ENCODE peak calls at places on chromosomes 16 and 17, in seven cellular contexts. J is A549, N is transverse colon, Y is stomach, Z is suprapubic skin, A is ovary, E is sigmoid colon. O is an unnamed sample.

GRCh38 chr16:59459811-59460210 is 725.7 kb upstream of the GOT2 start:
- DNase-seq in A (no peak), E (no peak), N (no peak), Y (no peak), J (no peak), Z (no peak), O (no peak)

GRCh38 chr17:17370711-17371110 is 67.5 kb downstream of the NT5M start:
- DNase-seq in N (no peak), A (no peak), Y (no peak), J (no peak), E (no peak), Z (no peak), O (no peak)

GRCh38 chr17:36203335-36203734 is 6.8 kb upstream of the CCL3L1 start:
- DNase-seq in Z (no peak), J (no peak), N (no peak), E (no peak), Y (no peak), A (no peak), O (no peak)

GRCh38 chr16:29700253-29700987 is 21.4 kb downstream of the QPRT start:
- DNase-seq in A (peak), E (peak), N (peak), J (peak), Y (peak), Z (peak), O (peak)

GRCh38 chr16:13660807-13661206 is 259.1 kb upstream of the ERCC4 start:
- DNase-seq in Z (no peak), A (no peak), N (no peak), E (no peak), J (peak), Y (no peak), O (no peak)

GRCh38 chr17:37225458-37225857 is 150.3 kb upstream of the C17orf78 start:
- DNase-seq in N (no peak), A (no peak), E (no peak), J (no peak), Z (no peak), Y (no peak), O (no peak)

GRCh38 chr17:36529121-36529520 is 5.5 kb downstream of the MYO19 start:
- DNase-seq in Y (no peak), Z (no peak), N (no peak), A (no peak), E (no peak), J (peak), O (no peak)

GRCh38 chr17:596763-597644 is 117.6 kb downstream of the VPS53 start:
- DNase-seq in Y (no peak), J (peak), Z (no peak), E (no peak), N (no peak), A (no peak), O (no peak)

GRCh38 chr17:47694818-47695663 is 1.1 kb downstream of the TBKBP1 start:
- DNase-seq in A (peak), Y (peak), J (no peak), E (peak), N (peak), Z (no peak), O (peak)

GRCh38 chr16:80739523-80739922 is 64.9 kb downstream of the CDYL2 start:
- DNase-seq in J (no peak), E (no peak), Y (no peak), A (no peak), Z (no peak), N (no peak), O (no peak)

GRCh38 chr16:27389272-27389961 is 12.6 kb upstream of the IL21R start:
- DNase-seq in J (no peak), Y (no peak), E (no peak), Z (no peak), N (no peak), A (no peak), O (no peak)

GRCh38 chr17:77391668-77392375 is 251.1 kb downstream of the SEC14L1 start:
- DNase-seq in A (peak), Y (no peak), J (peak), Z (no peak), N (peak), E (peak), O (peak)

GRCh38 chr17:48596735-48597491 is 3.3 kb upstream of the HOXB5 start:
- DNase-seq in Y (no peak), E (peak), A (no peak), J (no peak), N (no peak), Z (no peak), O (no peak)

GRCh38 chr16:46822270-46822669 is 8.7 kb downstream of the C16orf87 start:
- DNase-seq in N (no peak), A (no peak), Z (no peak), Y (no peak), E (no peak), J (no peak), O (no peak)

GRCh38 chr17:72974605-72975232 is 117.8 kb downstream of the SLC39A11 start:
- DNase-seq in E (no peak), J (peak), Z (no peak), Y (no peak), A (no peak), N (peak), O (no peak)

GRCh38 chr17:3935825-3936355 is 19.6 kb upstream of the P2RX1 start:
- DNase-seq in A (no peak), Y (no peak), J (no peak), E (no peak), Z (no peak), N (no peak), O (no peak)

GRCh38 chr17:62188713-62189112 is 123.6 kb upstream of the MED13 start:
- DNase-seq in A (no peak), Z (no peak), J (peak), N (peak), E (no peak), Y (peak), O (no peak)

GRCh38 chr17:34242553-34242952 is 12.5 kb upstream of the CCL2 start:
- DNase-seq in Y (no peak), J (no peak), E (no peak), N (no peak), Z (no peak), A (no peak), O (no peak)

GRCh38 chr17:12316021-12316420 is 295.3 kb downstream of the MAP2K4 start:
- DNase-seq in J (peak), N (no peak), A (no peak), E (no peak), Z (no peak), Y (no peak), O (no peak)

GRCh38 chr17:35906559-35907265 is 23.9 kb downstream of the RDM1 start:
- DNase-seq in Y (no peak), E (no peak), Z (no peak), J (no peak), N (no peak), A (no peak), O (no peak)

GRCh38 chr17:28746611-28747045 is 2.8 kb downstream of the TRAF4 start:
- DNase-seq in Y (peak), Z (no peak), E (no peak), J (peak), N (peak), A (no peak), O (no peak)

GRCh38 chr16:10578474-10579316 is 1.7 kb downstream of the EMP2 start:
- DNase-seq in Y (peak), J (no peak), E (no peak), N (peak), A (peak), Z (no peak), O (no peak)

GRCh38 chr17:83161298-83162034 is 82.1 kb downstream of the METRNL start:
- DNase-seq in Z (no peak), E (peak), Y (no peak), J (no peak), N (no peak), A (peak), O (no peak)

GRCh38 chr17:78957076-78957475 is 22.6 kb downstream of the LGALS3BP start:
- DNase-seq in E (no peak), J (peak), A (no peak), Y (peak), Z (no peak), N (no peak), O (no peak)

GRCh38 chr17:72136692-72137550 is 16.1 kb downstream of the SOX9 start:
- DNase-seq in Y (no peak), A (no peak), J (peak), N (no peak), E (no peak), Z (no peak), O (no peak)

GRCh38 chr17:78231991-78232759 is 744 bp downstream of the TMEM235 start:
- DNase-seq in J (no peak), Y (no peak), N (no peak), E (no peak), Z (no peak), A (no peak), O (no peak)

GRCh38 chr16:75308011-75308410 is 56.6 kb upstream of the BCAR1 start:
- DNase-seq in A (no peak), Y (peak), N (no peak), Z (no peak), E (no peak), J (no peak), O (no peak)

GRCh38 chr17:17498606-17499301 is 2.6 kb upstream of the RASD1 start:
- DNase-seq in Y (no peak), N (no peak), A (no peak), J (no peak), Z (no peak), E (peak), O (no peak)

GRCh38 chr17:9842057-9842758 is 16.5 kb downstream of the GLP2R start:
- DNase-seq in J (peak), Z (no peak), N (peak), A (peak), Y (peak), E (peak), O (peak)

GRCh38 chr16:60204221-60204620 is 1470.1 kb upstream of the GOT2 start:
- DNase-seq in A (no peak), N (no peak), E (no peak), Y (no peak), Z (no peak), J (no peak), O (no peak)

GRCh38 chr17:42387663-42388380 is 420 bp downstream of the STAT3 start:
- DNase-seq in J (no peak), E (peak), Z (peak), Y (peak), N (peak), A (peak), O (no peak)

GRCh38 chr17:44219636-44220210 is at the start of gene UBTF:
- DNase-seq in A (peak), E (peak), Y (peak), N (peak), Z (no peak), J (peak), O (no peak)

GRCh38 chr17:44220211-44221071 is 966 bp upstream of the UBTF start:
- DNase-seq in Y (peak), A (peak), N (peak), J (peak), E (peak), Z (no peak), O (no peak)

GRCh38 chr17:44217738-44218343 is 1.6 kb downstream of the UBTF start:
- DNase-seq in A (no peak), N (peak), E (no peak), Y (no peak), J (no peak), Z (no peak), O (no peak)

GRCh38 chr17:44218344-44219125 is 940 bp downstream of the UBTF start:
- DNase-seq in N (peak), J (peak), Z (no peak), A (peak), Y (peak), E (peak), O (peak)

GRCh38 chr17:44219126-44219635 is 294 bp downstream of the UBTF start:
- DNase-seq in A (peak), Y (peak), Z (no peak), J (peak), E (peak), N (peak), O (no peak)
- TF ChIP-seq POLR2A in A (no peak), Y (no peak), Z (peak), J (no peak), E (no peak), N (peak), O (peak)

DNA sequence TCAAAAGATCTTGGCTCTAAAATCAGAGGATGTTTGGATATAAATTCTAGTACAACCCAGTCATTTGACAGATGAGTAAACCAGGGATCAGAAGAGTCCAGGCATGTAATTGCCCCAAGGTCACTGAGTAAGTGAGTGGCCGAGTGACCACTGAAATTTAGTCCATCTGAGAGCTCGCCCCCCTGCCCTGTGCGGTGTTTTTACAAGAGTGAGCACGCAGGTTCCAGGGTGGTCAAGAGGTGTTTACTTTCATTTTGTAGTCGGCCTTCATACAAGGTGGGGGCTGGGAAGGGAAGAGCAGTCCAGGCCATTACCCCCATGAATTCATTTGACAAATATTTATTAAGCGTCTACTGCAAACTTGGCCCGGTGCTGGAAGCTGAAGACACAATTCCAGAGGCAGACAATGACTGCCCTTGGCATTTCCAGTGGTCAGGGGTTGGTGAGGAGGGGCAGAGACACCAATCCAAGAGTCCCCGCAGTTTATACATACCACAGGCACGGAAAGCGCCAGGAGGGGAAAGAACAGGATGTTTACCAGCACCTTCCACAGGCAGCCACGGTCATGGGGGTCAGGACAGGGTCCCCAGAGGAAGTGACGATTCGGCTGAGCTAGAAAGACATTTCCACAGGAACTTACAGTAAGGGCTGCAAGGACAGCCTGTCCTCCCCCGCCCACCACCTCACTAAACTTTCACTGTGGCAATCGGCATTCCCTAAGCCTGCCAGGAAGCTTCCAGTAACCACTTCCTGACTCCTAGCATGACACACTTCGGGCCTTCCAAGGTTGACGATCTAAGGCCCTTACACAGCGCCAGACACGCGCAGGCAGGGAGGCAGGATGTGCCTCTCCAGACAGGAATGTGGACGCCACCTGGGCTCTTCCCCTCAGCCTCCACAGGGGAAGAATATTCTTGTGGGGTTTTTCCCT is 1.4 kb upstream of the MT2A start:
- DNase-seq in A (peak), N (peak), Y (peak), J (peak), Z (peak), E (peak), O (peak)
- TF ChIP-seq EP300 in A (peak), N (peak), Y (peak), J (peak), Z (peak), E (peak), O (peak)

DNA sequence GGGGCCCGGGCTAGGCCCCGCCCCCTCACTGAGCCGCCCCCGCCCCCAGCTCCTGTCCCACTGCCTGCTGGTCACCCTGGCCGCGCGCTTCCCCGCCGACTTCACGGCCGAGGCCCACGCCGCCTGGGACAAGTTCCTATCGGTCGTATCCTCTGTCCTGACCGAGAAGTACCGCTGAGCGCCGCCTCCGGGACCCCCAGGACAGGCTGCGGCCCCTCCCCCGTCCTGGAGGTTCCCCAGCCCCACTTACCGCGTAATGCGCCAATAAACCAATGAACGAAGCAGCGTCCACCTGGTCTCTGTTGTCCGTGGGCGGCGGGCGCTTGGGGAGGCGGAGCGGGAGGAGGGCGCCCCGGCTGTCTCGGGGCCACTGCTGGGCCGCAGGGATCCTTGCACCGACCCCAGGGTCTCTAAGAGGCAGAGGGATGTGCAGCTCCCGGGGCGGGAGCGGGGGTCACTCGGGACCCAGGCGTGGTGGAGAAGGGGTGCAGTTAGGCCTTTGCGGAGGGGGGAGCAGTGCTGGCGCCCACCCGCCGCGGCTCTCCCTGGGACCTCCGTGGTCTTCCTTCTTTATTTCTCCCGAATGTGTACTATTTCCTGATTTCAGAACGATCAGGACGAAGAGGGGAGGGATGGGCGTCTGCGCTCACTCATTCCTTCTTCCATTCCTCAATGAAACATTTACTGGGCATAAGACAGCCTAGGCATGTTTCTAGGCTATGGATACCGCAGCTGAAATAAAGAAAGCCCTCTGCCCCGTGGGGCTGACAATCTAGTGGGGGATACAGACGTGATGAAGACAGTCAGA is 2.0 kb downstream of the HBZ start:
- DNase-seq in A (no peak), J (no peak), Z (no peak), N (peak), E (no peak), Y (peak), O (no peak)
- TF ChIP-seq POLR2A in A (no peak), J (no peak), Z (no peak), N (no peak), E (no peak), Y (no peak), O (no peak)

DNA sequence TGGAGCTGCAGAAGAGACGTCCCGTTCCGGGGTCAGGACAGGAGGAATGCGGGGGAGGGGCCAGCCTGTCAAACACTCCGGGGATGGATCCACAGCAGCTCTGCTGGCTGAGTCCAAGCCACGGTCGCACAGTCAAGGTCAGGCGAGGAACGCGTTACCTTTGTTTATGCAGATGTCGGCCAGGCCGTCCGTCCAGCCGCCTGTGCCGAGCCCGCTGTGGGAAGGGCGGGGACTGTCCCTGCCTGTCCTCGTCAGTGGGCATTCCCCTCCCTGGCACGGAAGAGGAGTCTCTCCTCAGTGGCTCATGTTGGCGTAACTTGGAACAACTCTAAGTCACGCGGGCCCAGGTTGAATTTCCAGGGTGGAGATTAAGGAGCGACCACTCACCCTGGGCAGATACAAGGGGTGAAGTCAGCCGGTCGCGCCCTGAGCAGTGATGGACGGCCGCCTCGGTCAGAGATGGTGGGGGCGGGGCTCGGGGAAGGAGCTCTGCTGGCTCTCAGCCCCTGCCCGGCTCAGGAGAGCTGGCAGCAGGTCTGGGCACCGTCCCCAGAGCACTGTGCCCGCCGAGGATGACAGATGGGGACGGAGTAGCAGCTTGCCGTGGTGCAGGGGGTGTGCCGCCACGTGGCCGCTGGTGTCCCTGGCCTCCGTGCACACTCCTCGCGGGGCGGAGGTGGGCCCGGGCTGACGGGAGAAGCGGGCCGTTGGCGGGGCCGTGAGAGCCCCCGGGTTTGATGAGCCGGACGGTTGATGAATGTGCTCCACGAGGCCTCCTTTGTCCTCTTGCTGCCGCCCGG is 7.3 kb downstream of the CACNA1H start:
- DNase-seq in A (peak), Z (no peak), E (peak), J (no peak), N (peak), Y (no peak), O (no peak)
- TF ChIP-seq EP300 in A (no peak), Z (peak), E (no peak), J (no peak), N (peak), Y (no peak), O (no peak)

GRCh38 chr17:67377727-67378443 is 804 bp downstream of the PITPNC1 start:
- DNase-seq in J (peak), A (peak), E (peak), Z (peak), Y (peak), N (peak), O (no peak)
- TF ChIP-seq POLR2A in J (no peak), A (no peak), E (no peak), Z (no peak), Y (no peak), N (no peak), O (no peak)

O was measured in tibial nerve.